ENCODE peak calls at places on chromosomes 6 and 20, in six cellular contexts. J is PC-3, C is thoracic aorta, Y is sigmoid colon, R is transverse colon, O is A673. P is an unnamed sample. For H3K9me3, the result is how much of the 10 kb centered on the place peaks cover.

GRCh38 chr20:24843443-24843715 is 105.7 kb upstream of the CST7 start:
- DNase-seq in J (no peak), C (no peak), Y (no peak), R (no peak), O (no peak), P (no peak)

GRCh38 chr20:17921774-17922173 is 46.8 kb downstream of the SNX5 start:
- DNase-seq in J (no peak), C (no peak), Y (no peak), R (no peak), O (no peak), P (no peak)

GRCh38 chr6:101761124-101761601 is 367.7 kb downstream of the GRIK2 start:
- DNase-seq in J (peak), C (no peak), Y (no peak), R (no peak), O (no peak), P (no peak)

GRCh38 chr6:140124498-140124897 is 750.0 kb upstream of the CITED2 start:
- DNase-seq in J (no peak), C (no peak), Y (no peak), R (peak), O (no peak), P (no peak)

GRCh38 chr20:38935967-38936407 is 9.8 kb downstream of the FAM83D start:
- DNase-seq in J (no peak), C (no peak), Y (no peak), R (no peak), O (no peak), P (no peak)

GRCh38 chr6:156883497-156884252 is 106.5 kb downstream of the ARID1B start:
- DNase-seq in J (no peak), C (no peak), Y (no peak), R (peak), O (no peak), P (no peak)

GRCh38 chr6:2534406-2535139 is 216.1 kb downstream of the MYLK4 start:
- DNase-seq in J (no peak), C (no peak), Y (no peak), R (no peak), O (peak), P (no peak)

GRCh38 chr6:118042855-118043254 is 135.8 kb downstream of the SLC35F1 start:
- DNase-seq in J (no peak), C (no peak), Y (no peak), R (no peak), O (no peak), P (no peak)

GRCh38 chr6:132236744-132237143 is 164.5 kb downstream of the MOXD1 start:
- DNase-seq in J (no peak), C (no peak), Y (no peak), R (no peak), O (no peak), P (no peak)

GRCh38 chr20:29427201-29428060 is 1830.0 kb upstream of the DEFB115 start:
- DNase-seq in J (no peak), C (no peak), Y (no peak), R (no peak), O (peak), P (no peak)

GRCh38 chr6:105592329-105592728 is 189.4 kb upstream of the PREP start:
- DNase-seq in J (peak), C (no peak), Y (peak), R (no peak), O (no peak), P (no peak)

GRCh38 chr20:31908016-31908415 is 37.6 kb downstream of the TTLL9 start:
- DNase-seq in J (no peak), C (no peak), Y (peak), R (no peak), O (no peak), P (no peak)

GRCh38 chr6:12605888-12606345 is 110.7 kb upstream of the PHACTR1 start:
- DNase-seq in J (peak), C (peak), Y (no peak), R (peak), O (peak), P (peak)

GRCh38 chr20:32004963-32005362 is 5.3 kb upstream of the CCM2L start:
- DNase-seq in J (peak), C (no peak), Y (no peak), R (no peak), O (no peak), P (no peak)

GRCh38 chr6:27250277-27250954 is 2.9 kb downstream of the PRSS16 start:
- DNase-seq in J (no peak), C (no peak), Y (no peak), R (no peak), O (no peak), P (no peak)

GRCh38 chr20:48599748-48600469 is 227.9 kb downstream of the PREX1 start:
- DNase-seq in J (no peak), C (no peak), Y (peak), R (peak), O (no peak), P (no peak)

GRCh38 chr20:23153696-23154341 is 67.7 kb upstream of the CD93 start:
- DNase-seq in J (no peak), C (no peak), Y (no peak), R (no peak), O (no peak), P (no peak)

GRCh38 chr6:143999406-143999805 is 8.7 kb downstream of the PLAGL1 start:
- DNase-seq in J (peak), C (no peak), Y (no peak), R (no peak), O (no peak), P (no peak)

GRCh38 chr20:48818481-48818987 is 9.3 kb downstream of the PREX1 start:
- DNase-seq in J (no peak), C (no peak), Y (no peak), R (peak), O (no peak), P (no peak)

GRCh38 chr20:60525397-60525796 is 567.2 kb downstream of the CDH26 start:
- DNase-seq in J (no peak), C (no peak), Y (no peak), R (no peak), O (no peak), P (no peak)

GRCh38 chr20:30910937-30911725 is 346.3 kb upstream of the DEFB115 start:
- DNase-seq in J (no peak), C (no peak), Y (no peak), R (no peak), O (no peak), P (no peak)

GRCh38 chr20:63639093-63639860 is 12.4 kb upstream of the GMEB2 start:
- DNase-seq in J (no peak), C (no peak), Y (no peak), R (peak), O (no peak), P (peak)

GRCh38 chr6:148467926-148468325 is 125.3 kb downstream of the SASH1 start:
- DNase-seq in J (no peak), C (no peak), Y (no peak), R (no peak), O (no peak), P (no peak)

GRCh38 chr6:36717871-36718540 is 20.4 kb downstream of the RAB44 start:
- DNase-seq in J (no peak), C (no peak), Y (peak), R (no peak), O (no peak), P (no peak)

GRCh38 chr6:31952140-31952805 is 6.4 kb downstream of the CFB start:
- DNase-seq in J (peak), C (no peak), Y (peak), R (peak), O (peak), P (no peak)

GRCh38 chr20:14710941-14711340 is 373.5 kb upstream of the FLRT3 start:
- DNase-seq in J (no peak), C (no peak), Y (no peak), R (no peak), O (no peak), P (no peak)

GRCh38 chr6:133645000-133645619 is 243.8 kb upstream of the TCF21 start:
- DNase-seq in J (no peak), C (no peak), Y (no peak), R (no peak), O (peak), P (no peak)

GRCh38 chr20:50315811-50316551 is 125.4 kb downstream of the CEBPB start:
- DNase-seq in J (no peak), C (no peak), Y (peak), R (peak), O (no peak), P (no peak)

GRCh38 chr20:50317116-50317515 is 126.5 kb downstream of the CEBPB start:
- DNase-seq in J (no peak), C (no peak), Y (peak), R (peak), O (no peak), P (no peak)

GRCh38 chr20:50318709-50319108 is 128.1 kb downstream of the CEBPB start:
- DNase-seq in J (no peak), C (no peak), Y (peak), R (peak), O (no peak), P (no peak)

GRCh38 chr20:50320005-50320909 is 129.6 kb downstream of the CEBPB start:
- DNase-seq in J (no peak), C (no peak), Y (peak), R (peak), O (no peak), P (no peak)

DNA sequence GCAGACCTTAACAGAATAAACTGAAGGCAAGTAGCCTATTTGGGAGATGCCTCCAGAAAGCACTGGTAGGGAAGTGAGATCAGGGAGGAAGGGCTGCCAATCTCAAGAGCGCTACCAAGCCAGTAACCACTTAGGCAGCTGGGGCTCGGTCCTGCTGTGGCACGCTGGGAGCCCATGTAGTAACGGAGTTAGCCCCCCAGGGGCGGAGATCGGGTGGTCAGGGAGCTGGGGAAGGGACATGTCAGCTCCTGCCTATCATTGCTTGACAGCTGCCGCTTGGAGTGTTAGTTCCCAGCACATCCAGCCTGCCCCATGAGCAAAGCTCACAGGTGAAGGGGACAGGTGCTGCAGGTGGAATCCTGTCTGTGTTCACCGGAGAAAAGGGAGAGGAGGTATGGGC is 127.0 kb downstream of the CEBPB start:
- DNase-seq in J (no peak), C (no peak), Y (peak), R (peak), O (no peak), P (no peak)
- TF ChIP-seq CTCF in J (no peak), C (no peak), Y (no peak), R (no peak), O (no peak), P (no peak)

GRCh38 chr20:47357296-47358051 is 975 bp upstream of the ZMYND8 start:
- DNase-seq in J (peak), C (peak), Y (peak), R (peak), O (peak), P (peak)
- H3K27ac ChIP-seq in J (peak), C (peak), Y (peak), R (peak), O (peak), P (peak)

GRCh38 chr20:35077341-35077740 is 15.3 kb downstream of the TRPC4AP start:
- DNase-seq in J (no peak), C (no peak), Y (no peak), R (no peak), O (no peak), P (no peak)
- H3K9me3 ChIP-seq in J (under half), C (under half), Y (under half), R (under half), O (under half), P (under half)

GRCh38 chr6:125986956-125987617 is 747 bp downstream of the TRMT11 start:
- DNase-seq in J (peak), C (no peak), Y (no peak), R (no peak), O (peak), P (no peak)

GRCh38 chr6:125988280-125988679 is 1.9 kb downstream of the TRMT11 start:
- DNase-seq in J (no peak), C (no peak), Y (no peak), R (no peak), O (no peak), P (no peak)

GRCh38 chr6:125985522-125985921 is 818 bp upstream of the TRMT11 start:
- DNase-seq in J (no peak), C (no peak), Y (no peak), R (no peak), O (no peak), P (no peak)

GRCh38 chr6:125985967-125986294 is 409 bp upstream of the TRMT11 start:
- DNase-seq in J (no peak), C (no peak), Y (no peak), R (no peak), O (no peak), P (no peak)

GRCh38 chr6:125986295-125986955 is at the start of gene TRMT11:
- DNase-seq in J (peak), C (peak), Y (peak), R (peak), O (peak), P (peak)
- TF ChIP-seq CTCF in J (no peak), C (no peak), Y (no peak), R (peak), O (no peak), P (no peak)

GRCh38 chr6:35051997-35052583 is 89.0 kb downstream of the TCP11 start:
- DNase-seq in J (no peak), C (no peak), Y (peak), R (no peak), O (no peak), P (no peak)
- H3K27ac ChIP-seq in J (no peak), C (peak), Y (peak), R (peak), O (no peak), P (no peak)

GRCh38 chr20:56222945-56223344 is 25.6 kb upstream of the MC3R start:
- DNase-seq in J (no peak), C (no peak), Y (no peak), R (no peak), O (no peak), P (no peak)
- H3K9me3 ChIP-seq in J (under half), C (under half), Y (under half), R (under half), O (under half), P (under half)

GRCh38 chr6:99790679-99791078 is 184.0 kb downstream of the PRDM13 start:
- DNase-seq in J (peak), C (no peak), Y (no peak), R (no peak), O (peak), P (no peak)
- TF ChIP-seq CTCF in J (peak), C (no peak), Y (no peak), R (no peak), O (peak), P (no peak)